ENCODE peak calls at places on chromosomes 12 and 14, in ten cellular contexts. One of them, this sample, is unnamed.

GRCh38 chr12:79329933-79330332 is 360.8 kb downstream of the PAWR start:
- DNase-seq in pancreas: no peak
- DNase-seq in NCI-H2081: no peak
- DNase-seq in left cardiac atrium: no peak
- DNase-seq in activated T-cell treated with anti-CD3 and anti-CD28 coated beads, Interleukin-2, amount 50 U/mL, for 1 hour: no peak
- DNase-seq in activated naive CD8-positive, alpha-beta T cell treated with anti-CD3 and anti-CD28 coated beads, Interleukin-2, amount 50 U/mL, for 24 hours: no peak
- DNase-seq in stimulated activated CD8-positive, alpha-beta memory T cell treated with anti-CD3 and anti-CD28 coated beads, Interleukin-4, amount 100 ng/mL, for 24 hours: no peak
- DNase-seq in head of caudate nucleus: no peak
- DNase-seq in IMR-90: peak; percentile 53
- DNase-seq in NCI-H1694 treated with DMSO at 0.1 percent for 48 hours: no peak
- DNase-seq in this sample: no peak

GRCh38 chr14:68112456-68112855 is 292.9 kb downstream of the RAD51B start:
- DNase-seq in IMR-90: no peak
- DNase-seq in NCI-H1694 treated with DMSO at 0.1 percent for 48 hours: no peak
- DNase-seq in activated T-cell treated with anti-CD3 and anti-CD28 coated beads, Interleukin-2, amount 50 U/mL, for 1 hour: no peak
- DNase-seq in activated naive CD8-positive, alpha-beta T cell treated with anti-CD3 and anti-CD28 coated beads, Interleukin-2, amount 50 U/mL, for 24 hours: no peak
- DNase-seq in NCI-H2081: no peak
- DNase-seq in head of caudate nucleus: no peak
- DNase-seq in stimulated activated CD8-positive, alpha-beta memory T cell treated with anti-CD3 and anti-CD28 coated beads, Interleukin-4, amount 100 ng/mL, for 24 hours: no peak
- DNase-seq in pancreas: no peak
- DNase-seq in left cardiac atrium: no peak
- DNase-seq in this sample: no peak

GRCh38 chr12:33988888-33989287 is 33.4 kb upstream of the ALG10 start:
- DNase-seq in NCI-H2081: no peak
- DNase-seq in activated naive CD8-positive, alpha-beta T cell treated with anti-CD3 and anti-CD28 coated beads, Interleukin-2, amount 50 U/mL, for 24 hours: no peak
- DNase-seq in pancreas: no peak
- DNase-seq in left cardiac atrium: no peak
- DNase-seq in head of caudate nucleus: no peak
- DNase-seq in IMR-90: no peak
- DNase-seq in stimulated activated CD8-positive, alpha-beta memory T cell treated with anti-CD3 and anti-CD28 coated beads, Interleukin-4, amount 100 ng/mL, for 24 hours: no peak
- DNase-seq in NCI-H1694 treated with DMSO at 0.1 percent for 48 hours: no peak
- DNase-seq in activated T-cell treated with anti-CD3 and anti-CD28 coated beads, Interleukin-2, amount 50 U/mL, for 1 hour: no peak
- DNase-seq in this sample: no peak

GRCh38 chr12:88597361-88597760 is 17.1 kb upstream of the KITLG start:
- DNase-seq in activated naive CD8-positive, alpha-beta T cell treated with anti-CD3 and anti-CD28 coated beads, Interleukin-2, amount 50 U/mL, for 24 hours: no peak
- DNase-seq in head of caudate nucleus: no peak
- DNase-seq in IMR-90: no peak
- DNase-seq in NCI-H1694 treated with DMSO at 0.1 percent for 48 hours: no peak
- DNase-seq in pancreas: no peak
- DNase-seq in activated T-cell treated with anti-CD3 and anti-CD28 coated beads, Interleukin-2, amount 50 U/mL, for 1 hour: no peak
- DNase-seq in stimulated activated CD8-positive, alpha-beta memory T cell treated with anti-CD3 and anti-CD28 coated beads, Interleukin-4, amount 100 ng/mL, for 24 hours: no peak
- DNase-seq in left cardiac atrium: no peak
- DNase-seq in NCI-H2081: no peak
- DNase-seq in this sample: no peak

GRCh38 chr14:99173086-99173485 is 98.9 kb downstream of the BCL11B start:
- DNase-seq in pancreas: no peak
- DNase-seq in NCI-H1694 treated with DMSO at 0.1 percent for 48 hours: no peak
- DNase-seq in stimulated activated CD8-positive, alpha-beta memory T cell treated with anti-CD3 and anti-CD28 coated beads, Interleukin-4, amount 100 ng/mL, for 24 hours: no peak
- DNase-seq in activated naive CD8-positive, alpha-beta T cell treated with anti-CD3 and anti-CD28 coated beads, Interleukin-2, amount 50 U/mL, for 24 hours: no peak
- DNase-seq in activated T-cell treated with anti-CD3 and anti-CD28 coated beads, Interleukin-2, amount 50 U/mL, for 1 hour: no peak
- DNase-seq in head of caudate nucleus: no peak
- DNase-seq in NCI-H2081: no peak
- DNase-seq in IMR-90: no peak
- DNase-seq in left cardiac atrium: no peak
- DNase-seq in this sample: no peak

GRCh38 chr12:47652491-47653234 is 53.2 kb downstream of the RPAP3 start:
- DNase-seq in pancreas: no peak
- DNase-seq in head of caudate nucleus: peak; percentile 17
- DNase-seq in activated naive CD8-positive, alpha-beta T cell treated with anti-CD3 and anti-CD28 coated beads, Interleukin-2, amount 50 U/mL, for 24 hours: no peak
- DNase-seq in activated T-cell treated with anti-CD3 and anti-CD28 coated beads, Interleukin-2, amount 50 U/mL, for 1 hour: no peak
- DNase-seq in left cardiac atrium: no peak
- DNase-seq in NCI-H1694 treated with DMSO at 0.1 percent for 48 hours: no peak
- DNase-seq in IMR-90: no peak
- DNase-seq in NCI-H2081: no peak
- DNase-seq in stimulated activated CD8-positive, alpha-beta memory T cell treated with anti-CD3 and anti-CD28 coated beads, Interleukin-4, amount 100 ng/mL, for 24 hours: no peak
- DNase-seq in this sample: no peak

GRCh38 chr12:124190301-124191023 is 104.4 kb upstream of the RFLNA start:
- DNase-seq in IMR-90: no peak
- DNase-seq in head of caudate nucleus: peak; percentile 19
- DNase-seq in NCI-H2081: no peak
- DNase-seq in left cardiac atrium: no peak
- DNase-seq in NCI-H1694 treated with DMSO at 0.1 percent for 48 hours: no peak
- DNase-seq in activated naive CD8-positive, alpha-beta T cell treated with anti-CD3 and anti-CD28 coated beads, Interleukin-2, amount 50 U/mL, for 24 hours: no peak
- DNase-seq in pancreas: no peak
- DNase-seq in stimulated activated CD8-positive, alpha-beta memory T cell treated with anti-CD3 and anti-CD28 coated beads, Interleukin-4, amount 100 ng/mL, for 24 hours: no peak
- DNase-seq in activated T-cell treated with anti-CD3 and anti-CD28 coated beads, Interleukin-2, amount 50 U/mL, for 1 hour: no peak
- DNase-seq in this sample: no peak

GRCh38 chr12:27779416-27779815 is 617 bp upstream of the KLHL42 start:
- DNase-seq in activated T-cell treated with anti-CD3 and anti-CD28 coated beads, Interleukin-2, amount 50 U/mL, for 1 hour: no peak
- DNase-seq in stimulated activated CD8-positive, alpha-beta memory T cell treated with anti-CD3 and anti-CD28 coated beads, Interleukin-4, amount 100 ng/mL, for 24 hours: no peak
- DNase-seq in left cardiac atrium: peak; percentile 24
- DNase-seq in NCI-H2081: no peak
- DNase-seq in activated naive CD8-positive, alpha-beta T cell treated with anti-CD3 and anti-CD28 coated beads, Interleukin-2, amount 50 U/mL, for 24 hours: peak; percentile 24
- DNase-seq in IMR-90: no peak
- DNase-seq in pancreas: peak; percentile 56
- DNase-seq in head of caudate nucleus: peak; percentile 48
- DNase-seq in NCI-H1694 treated with DMSO at 0.1 percent for 48 hours: peak; percentile 75
- DNase-seq in this sample: peak; percentile 99

GRCh38 chr12:76762556-76762955 is 1.4 kb upstream of the ZDHHC17 start:
- DNase-seq in NCI-H2081: no peak
- DNase-seq in head of caudate nucleus: no peak
- DNase-seq in left cardiac atrium: no peak
- DNase-seq in activated naive CD8-positive, alpha-beta T cell treated with anti-CD3 and anti-CD28 coated beads, Interleukin-2, amount 50 U/mL, for 24 hours: no peak
- DNase-seq in activated T-cell treated with anti-CD3 and anti-CD28 coated beads, Interleukin-2, amount 50 U/mL, for 1 hour: no peak
- DNase-seq in IMR-90: no peak
- DNase-seq in stimulated activated CD8-positive, alpha-beta memory T cell treated with anti-CD3 and anti-CD28 coated beads, Interleukin-4, amount 100 ng/mL, for 24 hours: no peak
- DNase-seq in pancreas: no peak
- DNase-seq in NCI-H1694 treated with DMSO at 0.1 percent for 48 hours: no peak
- DNase-seq in this sample: no peak

GRCh38 chr12:110349521-110350151 is 53.9 kb downstream of the ANAPC7 start:
- DNase-seq in pancreas: no peak
- DNase-seq in left cardiac atrium: no peak
- DNase-seq in stimulated activated CD8-positive, alpha-beta memory T cell treated with anti-CD3 and anti-CD28 coated beads, Interleukin-4, amount 100 ng/mL, for 24 hours: peak; percentile 21
- DNase-seq in NCI-H1694 treated with DMSO at 0.1 percent for 48 hours: no peak
- DNase-seq in IMR-90: no peak
- DNase-seq in activated naive CD8-positive, alpha-beta T cell treated with anti-CD3 and anti-CD28 coated beads, Interleukin-2, amount 50 U/mL, for 24 hours: peak; percentile 23
- DNase-seq in activated T-cell treated with anti-CD3 and anti-CD28 coated beads, Interleukin-2, amount 50 U/mL, for 1 hour: peak; percentile 48
- DNase-seq in NCI-H2081: no peak
- DNase-seq in head of caudate nucleus: peak; percentile 40
- DNase-seq in this sample: no peak

GRCh38 chr12:87238466-87238865 is 790.7 kb downstream of the C12orf50 start:
- DNase-seq in head of caudate nucleus: no peak
- DNase-seq in activated naive CD8-positive, alpha-beta T cell treated with anti-CD3 and anti-CD28 coated beads, Interleukin-2, amount 50 U/mL, for 24 hours: no peak
- DNase-seq in NCI-H1694 treated with DMSO at 0.1 percent for 48 hours: no peak
- DNase-seq in left cardiac atrium: no peak
- DNase-seq in pancreas: no peak
- DNase-seq in IMR-90: no peak
- DNase-seq in stimulated activated CD8-positive, alpha-beta memory T cell treated with anti-CD3 and anti-CD28 coated beads, Interleukin-4, amount 100 ng/mL, for 24 hours: no peak
- DNase-seq in NCI-H2081: no peak
- DNase-seq in activated T-cell treated with anti-CD3 and anti-CD28 coated beads, Interleukin-2, amount 50 U/mL, for 1 hour: no peak
- DNase-seq in this sample: no peak

GRCh38 chr14:61109288-61109687 is 128.2 kb downstream of the SLC38A6 start:
- DNase-seq in NCI-H1694 treated with DMSO at 0.1 percent for 48 hours: no peak
- DNase-seq in IMR-90: no peak
- DNase-seq in pancreas: no peak
- DNase-seq in activated naive CD8-positive, alpha-beta T cell treated with anti-CD3 and anti-CD28 coated beads, Interleukin-2, amount 50 U/mL, for 24 hours: no peak
- DNase-seq in NCI-H2081: no peak
- DNase-seq in head of caudate nucleus: no peak
- DNase-seq in left cardiac atrium: no peak
- DNase-seq in stimulated activated CD8-positive, alpha-beta memory T cell treated with anti-CD3 and anti-CD28 coated beads, Interleukin-4, amount 100 ng/mL, for 24 hours: no peak
- DNase-seq in activated T-cell treated with anti-CD3 and anti-CD28 coated beads, Interleukin-2, amount 50 U/mL, for 1 hour: no peak
- DNase-seq in this sample: no peak

GRCh38 chr12:22437031-22437806 is 102.7 kb upstream of the ST8SIA1 start:
- DNase-seq in stimulated activated CD8-positive, alpha-beta memory T cell treated with anti-CD3 and anti-CD28 coated beads, Interleukin-4, amount 100 ng/mL, for 24 hours: no peak
- DNase-seq in left cardiac atrium: no peak
- DNase-seq in pancreas: no peak
- DNase-seq in IMR-90: no peak
- DNase-seq in NCI-H2081: no peak
- DNase-seq in activated naive CD8-positive, alpha-beta T cell treated with anti-CD3 and anti-CD28 coated beads, Interleukin-2, amount 50 U/mL, for 24 hours: no peak
- DNase-seq in head of caudate nucleus: no peak
- DNase-seq in activated T-cell treated with anti-CD3 and anti-CD28 coated beads, Interleukin-2, amount 50 U/mL, for 1 hour: no peak
- DNase-seq in NCI-H1694 treated with DMSO at 0.1 percent for 48 hours: no peak
- DNase-seq in this sample: no peak

GRCh38 chr12:110917467-110917866 is 2.9 kb downstream of the MYL2 start:
- DNase-seq in left cardiac atrium: no peak
- DNase-seq in stimulated activated CD8-positive, alpha-beta memory T cell treated with anti-CD3 and anti-CD28 coated beads, Interleukin-4, amount 100 ng/mL, for 24 hours: no peak
- DNase-seq in activated naive CD8-positive, alpha-beta T cell treated with anti-CD3 and anti-CD28 coated beads, Interleukin-2, amount 50 U/mL, for 24 hours: no peak
- DNase-seq in pancreas: no peak
- DNase-seq in head of caudate nucleus: no peak
- DNase-seq in NCI-H1694 treated with DMSO at 0.1 percent for 48 hours: no peak
- DNase-seq in NCI-H2081: no peak
- DNase-seq in activated T-cell treated with anti-CD3 and anti-CD28 coated beads, Interleukin-2, amount 50 U/mL, for 1 hour: no peak
- DNase-seq in IMR-90: peak; percentile 17
- DNase-seq in this sample: no peak

GRCh38 chr12:386651-387050 is 2.5 kb downstream of the KDM5A start:
- DNase-seq in left cardiac atrium: no peak
- DNase-seq in stimulated activated CD8-positive, alpha-beta memory T cell treated with anti-CD3 and anti-CD28 coated beads, Interleukin-4, amount 100 ng/mL, for 24 hours: no peak
- DNase-seq in activated naive CD8-positive, alpha-beta T cell treated with anti-CD3 and anti-CD28 coated beads, Interleukin-2, amount 50 U/mL, for 24 hours: no peak
- DNase-seq in NCI-H1694 treated with DMSO at 0.1 percent for 48 hours: no peak
- DNase-seq in IMR-90: peak; percentile 75
- DNase-seq in activated T-cell treated with anti-CD3 and anti-CD28 coated beads, Interleukin-2, amount 50 U/mL, for 1 hour: no peak
- DNase-seq in NCI-H2081: no peak
- DNase-seq in head of caudate nucleus: no peak
- DNase-seq in pancreas: no peak
- DNase-seq in this sample: no peak

GRCh38 chr14:68307769-68308168 is 485.1 kb downstream of the ZFP36L1 start:
- DNase-seq in pancreas: no peak
- DNase-seq in IMR-90: peak; percentile 43
- DNase-seq in activated naive CD8-positive, alpha-beta T cell treated with anti-CD3 and anti-CD28 coated beads, Interleukin-2, amount 50 U/mL, for 24 hours: no peak
- DNase-seq in activated T-cell treated with anti-CD3 and anti-CD28 coated beads, Interleukin-2, amount 50 U/mL, for 1 hour: no peak
- DNase-seq in head of caudate nucleus: no peak
- DNase-seq in NCI-H1694 treated with DMSO at 0.1 percent for 48 hours: no peak
- DNase-seq in NCI-H2081: no peak
- DNase-seq in left cardiac atrium: no peak
- DNase-seq in stimulated activated CD8-positive, alpha-beta memory T cell treated with anti-CD3 and anti-CD28 coated beads, Interleukin-4, amount 100 ng/mL, for 24 hours: no peak
- DNase-seq in this sample: no peak

GRCh38 chr14:49287004-49287403 is 299.2 kb downstream of the RPS29 start:
- DNase-seq in NCI-H1694 treated with DMSO at 0.1 percent for 48 hours: no peak
- DNase-seq in activated naive CD8-positive, alpha-beta T cell treated with anti-CD3 and anti-CD28 coated beads, Interleukin-2, amount 50 U/mL, for 24 hours: no peak
- DNase-seq in activated T-cell treated with anti-CD3 and anti-CD28 coated beads, Interleukin-2, amount 50 U/mL, for 1 hour: no peak
- DNase-seq in head of caudate nucleus: no peak
- DNase-seq in IMR-90: no peak
- DNase-seq in pancreas: no peak
- DNase-seq in left cardiac atrium: no peak
- DNase-seq in stimulated activated CD8-positive, alpha-beta memory T cell treated with anti-CD3 and anti-CD28 coated beads, Interleukin-4, amount 100 ng/mL, for 24 hours: no peak
- DNase-seq in NCI-H2081: no peak
- DNase-seq in this sample: no peak

GRCh38 chr12:26318661-26319068 is 123.3 kb downstream of the SSPN start:
- DNase-seq in activated T-cell treated with anti-CD3 and anti-CD28 coated beads, Interleukin-2, amount 50 U/mL, for 1 hour: no peak
- DNase-seq in activated naive CD8-positive, alpha-beta T cell treated with anti-CD3 and anti-CD28 coated beads, Interleukin-2, amount 50 U/mL, for 24 hours: no peak
- DNase-seq in left cardiac atrium: peak; percentile 40
- DNase-seq in pancreas: peak; percentile 50
- DNase-seq in NCI-H1694 treated with DMSO at 0.1 percent for 48 hours: no peak
- DNase-seq in IMR-90: peak; percentile 89
- DNase-seq in NCI-H2081: no peak
- DNase-seq in head of caudate nucleus: peak; percentile 36
- DNase-seq in stimulated activated CD8-positive, alpha-beta memory T cell treated with anti-CD3 and anti-CD28 coated beads, Interleukin-4, amount 100 ng/mL, for 24 hours: no peak
- DNase-seq in this sample: no peak

GRCh38 chr12:106934277-106934676 is 21.4 kb upstream of the TMEM263 start:
- DNase-seq in NCI-H1694 treated with DMSO at 0.1 percent for 48 hours: no peak
- DNase-seq in activated naive CD8-positive, alpha-beta T cell treated with anti-CD3 and anti-CD28 coated beads, Interleukin-2, amount 50 U/mL, for 24 hours: no peak
- DNase-seq in NCI-H2081: no peak
- DNase-seq in pancreas: no peak
- DNase-seq in head of caudate nucleus: no peak
- DNase-seq in activated T-cell treated with anti-CD3 and anti-CD28 coated beads, Interleukin-2, amount 50 U/mL, for 1 hour: no peak
- DNase-seq in IMR-90: no peak
- DNase-seq in left cardiac atrium: no peak
- DNase-seq in stimulated activated CD8-positive, alpha-beta memory T cell treated with anti-CD3 and anti-CD28 coated beads, Interleukin-4, amount 100 ng/mL, for 24 hours: no peak
- DNase-seq in this sample: no peak

GRCh38 chr12:91685917-91686316 is 459.7 kb downstream of the BTG1 start:
- DNase-seq in head of caudate nucleus: no peak
- DNase-seq in activated T-cell treated with anti-CD3 and anti-CD28 coated beads, Interleukin-2, amount 50 U/mL, for 1 hour: no peak
- DNase-seq in NCI-H1694 treated with DMSO at 0.1 percent for 48 hours: no peak
- DNase-seq in NCI-H2081: no peak
- DNase-seq in pancreas: no peak
- DNase-seq in activated naive CD8-positive, alpha-beta T cell treated with anti-CD3 and anti-CD28 coated beads, Interleukin-2, amount 50 U/mL, for 24 hours: no peak
- DNase-seq in left cardiac atrium: no peak
- DNase-seq in IMR-90: peak; percentile 11
- DNase-seq in stimulated activated CD8-positive, alpha-beta memory T cell treated with anti-CD3 and anti-CD28 coated beads, Interleukin-4, amount 100 ng/mL, for 24 hours: no peak
- DNase-seq in this sample: no peak

GRCh38 chr14:50821471-50822464 is 9.2 kb downstream of the NIN start:
- DNase-seq in NCI-H1694 treated with DMSO at 0.1 percent for 48 hours: no peak
- DNase-seq in activated T-cell treated with anti-CD3 and anti-CD28 coated beads, Interleukin-2, amount 50 U/mL, for 1 hour: peak; percentile 62
- DNase-seq in activated naive CD8-positive, alpha-beta T cell treated with anti-CD3 and anti-CD28 coated beads, Interleukin-2, amount 50 U/mL, for 24 hours: peak; percentile 55
- DNase-seq in head of caudate nucleus: no peak
- DNase-seq in stimulated activated CD8-positive, alpha-beta memory T cell treated with anti-CD3 and anti-CD28 coated beads, Interleukin-4, amount 100 ng/mL, for 24 hours: peak; percentile 28
- DNase-seq in left cardiac atrium: no peak
- DNase-seq in NCI-H2081: no peak
- DNase-seq in pancreas: no peak
- DNase-seq in IMR-90: no peak
- DNase-seq in this sample: no peak

GRCh38 chr14:68569546-68569908 is 223.3 kb downstream of the ZFP36L1 start:
- DNase-seq in pancreas: peak; percentile 58
- DNase-seq in stimulated activated CD8-positive, alpha-beta memory T cell treated with anti-CD3 and anti-CD28 coated beads, Interleukin-4, amount 100 ng/mL, for 24 hours: no peak
- DNase-seq in left cardiac atrium: no peak
- DNase-seq in NCI-H1694 treated with DMSO at 0.1 percent for 48 hours: no peak
- DNase-seq in IMR-90: no peak
- DNase-seq in NCI-H2081: no peak
- DNase-seq in head of caudate nucleus: peak; percentile 42
- DNase-seq in activated T-cell treated with anti-CD3 and anti-CD28 coated beads, Interleukin-2, amount 50 U/mL, for 1 hour: no peak
- DNase-seq in activated naive CD8-positive, alpha-beta T cell treated with anti-CD3 and anti-CD28 coated beads, Interleukin-2, amount 50 U/mL, for 24 hours: no peak
- DNase-seq in this sample: no peak

GRCh38 chr14:75258079-75258802 is 20.4 kb upstream of the FOS start:
- DNase-seq in NCI-H1694 treated with DMSO at 0.1 percent for 48 hours: no peak
- DNase-seq in activated T-cell treated with anti-CD3 and anti-CD28 coated beads, Interleukin-2, amount 50 U/mL, for 1 hour: no peak
- DNase-seq in head of caudate nucleus: no peak
- DNase-seq in stimulated activated CD8-positive, alpha-beta memory T cell treated with anti-CD3 and anti-CD28 coated beads, Interleukin-4, amount 100 ng/mL, for 24 hours: no peak
- DNase-seq in IMR-90: peak; percentile 59
- DNase-seq in NCI-H2081: no peak
- DNase-seq in activated naive CD8-positive, alpha-beta T cell treated with anti-CD3 and anti-CD28 coated beads, Interleukin-2, amount 50 U/mL, for 24 hours: no peak
- DNase-seq in left cardiac atrium: peak; percentile 57
- DNase-seq in pancreas: no peak
- DNase-seq in this sample: no peak

GRCh38 chr12:52202361-52203078 is 10.7 kb upstream of the KRT80 start:
- DNase-seq in activated naive CD8-positive, alpha-beta T cell treated with anti-CD3 and anti-CD28 coated beads, Interleukin-2, amount 50 U/mL, for 24 hours: no peak
- DNase-seq in activated T-cell treated with anti-CD3 and anti-CD28 coated beads, Interleukin-2, amount 50 U/mL, for 1 hour: no peak
- DNase-seq in NCI-H2081: no peak
- DNase-seq in stimulated activated CD8-positive, alpha-beta memory T cell treated with anti-CD3 and anti-CD28 coated beads, Interleukin-4, amount 100 ng/mL, for 24 hours: no peak
- DNase-seq in pancreas: peak; percentile 51
- DNase-seq in NCI-H1694 treated with DMSO at 0.1 percent for 48 hours: peak; percentile 38
- DNase-seq in IMR-90: peak; percentile 16
- DNase-seq in head of caudate nucleus: peak; percentile 39
- DNase-seq in left cardiac atrium: peak; percentile 22
- DNase-seq in this sample: no peak

GRCh38 chr12:45469902-45470301 is 254.0 kb downstream of the ANO6 start:
- DNase-seq in stimulated activated CD8-positive, alpha-beta memory T cell treated with anti-CD3 and anti-CD28 coated beads, Interleukin-4, amount 100 ng/mL, for 24 hours: no peak
- DNase-seq in head of caudate nucleus: no peak
- DNase-seq in IMR-90: no peak
- DNase-seq in activated T-cell treated with anti-CD3 and anti-CD28 coated beads, Interleukin-2, amount 50 U/mL, for 1 hour: peak; percentile 17
- DNase-seq in left cardiac atrium: no peak
- DNase-seq in NCI-H1694 treated with DMSO at 0.1 percent for 48 hours: no peak
- DNase-seq in NCI-H2081: no peak
- DNase-seq in pancreas: no peak
- DNase-seq in activated naive CD8-positive, alpha-beta T cell treated with anti-CD3 and anti-CD28 coated beads, Interleukin-2, amount 50 U/mL, for 24 hours: no peak
- DNase-seq in this sample: no peak

GRCh38 chr12:45244561-45245348 is 28.9 kb downstream of the ANO6 start:
- DNase-seq in NCI-H1694 treated with DMSO at 0.1 percent for 48 hours: no peak
- DNase-seq in left cardiac atrium: no peak
- DNase-seq in NCI-H2081: no peak
- DNase-seq in pancreas: no peak
- DNase-seq in activated naive CD8-positive, alpha-beta T cell treated with anti-CD3 and anti-CD28 coated beads, Interleukin-2, amount 50 U/mL, for 24 hours: no peak
- DNase-seq in IMR-90: peak; percentile 66
- DNase-seq in head of caudate nucleus: no peak
- DNase-seq in stimulated activated CD8-positive, alpha-beta memory T cell treated with anti-CD3 and anti-CD28 coated beads, Interleukin-4, amount 100 ng/mL, for 24 hours: no peak
- DNase-seq in activated T-cell treated with anti-CD3 and anti-CD28 coated beads, Interleukin-2, amount 50 U/mL, for 1 hour: no peak
- DNase-seq in this sample: no peak

GRCh38 chr12:109727746-109728726 is 14.4 kb downstream of the FAM222A start:
- DNase-seq in NCI-H1694 treated with DMSO at 0.1 percent for 48 hours: no peak
- DNase-seq in IMR-90: no peak
- DNase-seq in NCI-H2081: no peak
- DNase-seq in stimulated activated CD8-positive, alpha-beta memory T cell treated with anti-CD3 and anti-CD28 coated beads, Interleukin-4, amount 100 ng/mL, for 24 hours: no peak
- DNase-seq in activated naive CD8-positive, alpha-beta T cell treated with anti-CD3 and anti-CD28 coated beads, Interleukin-2, amount 50 U/mL, for 24 hours: no peak
- DNase-seq in left cardiac atrium: peak; percentile 8
- DNase-seq in activated T-cell treated with anti-CD3 and anti-CD28 coated beads, Interleukin-2, amount 50 U/mL, for 1 hour: no peak
- DNase-seq in head of caudate nucleus: peak; percentile 82
- DNase-seq in pancreas: peak; percentile 35
- DNase-seq in this sample: peak; percentile 19

GRCh38 chr14:33556382-33557121 is 394.3 kb downstream of the EGLN3 start:
- DNase-seq in activated T-cell treated with anti-CD3 and anti-CD28 coated beads, Interleukin-2, amount 50 U/mL, for 1 hour: no peak
- DNase-seq in IMR-90: no peak
- DNase-seq in NCI-H1694 treated with DMSO at 0.1 percent for 48 hours: no peak
- DNase-seq in pancreas: no peak
- DNase-seq in NCI-H2081: no peak
- DNase-seq in left cardiac atrium: no peak
- DNase-seq in stimulated activated CD8-positive, alpha-beta memory T cell treated with anti-CD3 and anti-CD28 coated beads, Interleukin-4, amount 100 ng/mL, for 24 hours: no peak
- DNase-seq in head of caudate nucleus: no peak
- DNase-seq in activated naive CD8-positive, alpha-beta T cell treated with anti-CD3 and anti-CD28 coated beads, Interleukin-2, amount 50 U/mL, for 24 hours: no peak
- DNase-seq in this sample: no peak

This sample was measured in NCI-H2171.